ENCODE peak calls at places on chromosomes 5 and 9, in seven cellular contexts. One of them, this sample, is unnamed.

GRCh38 chr5:150637245-150638052 is 3.0 kb upstream of the SYNPO start:
- DNase-seq in fibroblast of pulmonary artery: peak; percentile 89
- DNase-seq in astrocyte: peak; percentile 95
- DNase-seq in lung: no peak
- DNase-seq in uterus: no peak
- DNase-seq in mesothelial cell of epicardium: peak; percentile 62
- DNase-seq in fibroblast of mammary gland: peak; percentile 66
- DNase-seq in this sample: peak; percentile 90

GRCh38 chr5:58399951-58400350 is 59.9 kb downstream of the PLK2 start:
- DNase-seq in astrocyte: no peak
- DNase-seq in lung: no peak
- DNase-seq in fibroblast of mammary gland: no peak
- DNase-seq in uterus: no peak
- DNase-seq in fibroblast of pulmonary artery: no peak
- DNase-seq in mesothelial cell of epicardium: no peak
- DNase-seq in this sample: no peak

GRCh38 chr5:33639478-33639877 is 198.7 kb downstream of the TARS1 start:
- DNase-seq in fibroblast of mammary gland: no peak
- DNase-seq in mesothelial cell of epicardium: no peak
- DNase-seq in fibroblast of pulmonary artery: no peak
- DNase-seq in uterus: no peak
- DNase-seq in lung: no peak
- DNase-seq in astrocyte: no peak
- DNase-seq in this sample: no peak

GRCh38 chr5:50853151-50853550 is 186.7 kb downstream of the PARP8 start:
- DNase-seq in uterus: no peak
- DNase-seq in lung: no peak
- DNase-seq in astrocyte: no peak
- DNase-seq in fibroblast of mammary gland: no peak
- DNase-seq in fibroblast of pulmonary artery: no peak
- DNase-seq in mesothelial cell of epicardium: no peak
- DNase-seq in this sample: no peak

GRCh38 chr5:73890569-73890968 is 264.6 kb downstream of the ARHGEF28 start:
- DNase-seq in uterus: no peak
- DNase-seq in astrocyte: peak; percentile 16
- DNase-seq in fibroblast of mammary gland: no peak
- DNase-seq in mesothelial cell of epicardium: no peak
- DNase-seq in fibroblast of pulmonary artery: no peak
- DNase-seq in lung: no peak
- DNase-seq in this sample: no peak

GRCh38 chr5:127447822-127448221 is 69.6 kb upstream of the PRRC1 start:
- DNase-seq in mesothelial cell of epicardium: no peak
- DNase-seq in uterus: no peak
- DNase-seq in lung: no peak
- DNase-seq in fibroblast of pulmonary artery: peak; percentile 34
- DNase-seq in fibroblast of mammary gland: peak; percentile 53
- DNase-seq in astrocyte: peak; percentile 75
- DNase-seq in this sample: peak; percentile 76

GRCh38 chr5:17146280-17146841 is 71.1 kb upstream of the BASP1 start:
- DNase-seq in fibroblast of mammary gland: no peak
- DNase-seq in lung: no peak
- DNase-seq in astrocyte: no peak
- DNase-seq in mesothelial cell of epicardium: no peak
- DNase-seq in fibroblast of pulmonary artery: no peak
- DNase-seq in uterus: no peak
- DNase-seq in this sample: no peak

GRCh38 chr5:124057161-124057814 is 545.3 kb downstream of the CSNK1G3 start:
- DNase-seq in mesothelial cell of epicardium: peak; percentile 61
- DNase-seq in lung: peak; percentile 39
- DNase-seq in fibroblast of mammary gland: no peak
- DNase-seq in fibroblast of pulmonary artery: no peak
- DNase-seq in astrocyte: no peak
- DNase-seq in uterus: no peak
- DNase-seq in this sample: no peak

GRCh38 chr5:167763772-167764171 is 527.7 kb upstream of the WWC1 start:
- DNase-seq in lung: no peak
- DNase-seq in fibroblast of mammary gland: peak; percentile 77
- DNase-seq in mesothelial cell of epicardium: no peak
- DNase-seq in fibroblast of pulmonary artery: peak; percentile 59
- DNase-seq in uterus: no peak
- DNase-seq in astrocyte: peak; percentile 96
- DNase-seq in this sample: peak; percentile 54

GRCh38 chr9:110452227-110452801 is 114.7 kb upstream of the TXNDC8 start:
- DNase-seq in uterus: no peak
- DNase-seq in mesothelial cell of epicardium: no peak
- DNase-seq in astrocyte: no peak
- DNase-seq in lung: no peak
- DNase-seq in fibroblast of mammary gland: peak; percentile 32
- DNase-seq in fibroblast of pulmonary artery: peak; percentile 51
- DNase-seq in this sample: peak; percentile 48

GRCh38 chr5:172043822-172044221 is 37.4 kb upstream of the FBXW11 start:
- DNase-seq in lung: no peak
- DNase-seq in astrocyte: no peak
- DNase-seq in uterus: no peak
- DNase-seq in mesothelial cell of epicardium: no peak
- DNase-seq in fibroblast of pulmonary artery: no peak
- DNase-seq in fibroblast of mammary gland: no peak
- DNase-seq in this sample: no peak

GRCh38 chr5:117999939-118000549 is 988.3 kb downstream of the DTWD2 start:
- DNase-seq in mesothelial cell of epicardium: no peak
- DNase-seq in lung: no peak
- DNase-seq in fibroblast of mammary gland: no peak
- DNase-seq in fibroblast of pulmonary artery: no peak
- DNase-seq in uterus: no peak
- DNase-seq in astrocyte: no peak
- DNase-seq in this sample: peak; percentile 4

GRCh38 chr5:175797521-175798038 is 73.8 kb upstream of the CPLX2 start:
- DNase-seq in uterus: no peak
- DNase-seq in mesothelial cell of epicardium: no peak
- DNase-seq in lung: no peak
- DNase-seq in astrocyte: no peak
- DNase-seq in fibroblast of mammary gland: no peak
- DNase-seq in fibroblast of pulmonary artery: no peak
- DNase-seq in this sample: no peak

GRCh38 chr5:137398751-137399150 is 100.4 kb downstream of the SPOCK1 start:
- DNase-seq in fibroblast of mammary gland: no peak
- DNase-seq in fibroblast of pulmonary artery: no peak
- DNase-seq in uterus: no peak
- DNase-seq in lung: no peak
- DNase-seq in mesothelial cell of epicardium: no peak
- DNase-seq in astrocyte: no peak
- DNase-seq in this sample: no peak

GRCh38 chr5:13664377-13664776 is 280.1 kb downstream of the DNAH5 start:
- DNase-seq in fibroblast of pulmonary artery: peak; percentile 42
- DNase-seq in fibroblast of mammary gland: peak; percentile 92
- DNase-seq in mesothelial cell of epicardium: no peak
- DNase-seq in uterus: no peak
- DNase-seq in astrocyte: peak; percentile 93
- DNase-seq in lung: no peak
- DNase-seq in this sample: peak; percentile 5

GRCh38 chr9:133574791-133575672 is 34.2 kb downstream of the FAM163B start:
- DNase-seq in mesothelial cell of epicardium: no peak
- DNase-seq in fibroblast of mammary gland: no peak
- DNase-seq in fibroblast of pulmonary artery: no peak
- DNase-seq in astrocyte: no peak
- DNase-seq in lung: no peak
- DNase-seq in uterus: peak; percentile 16
- DNase-seq in this sample: no peak

GRCh38 chr9:130539473-130540223 is 39.7 kb upstream of the FUBP3 start:
- DNase-seq in fibroblast of pulmonary artery: peak; percentile 85
- DNase-seq in lung: no peak
- DNase-seq in mesothelial cell of epicardium: no peak
- DNase-seq in fibroblast of mammary gland: peak; percentile 85
- DNase-seq in astrocyte: peak; percentile 54
- DNase-seq in uterus: no peak
- DNase-seq in this sample: peak; percentile 86

GRCh38 chr5:42840279-42840678 is 28.6 kb upstream of the SELENOP start:
- DNase-seq in astrocyte: peak; percentile 81
- DNase-seq in lung: peak; percentile 86
- DNase-seq in uterus: peak; percentile 64
- DNase-seq in fibroblast of mammary gland: peak; percentile 97
- DNase-seq in mesothelial cell of epicardium: no peak
- DNase-seq in fibroblast of pulmonary artery: peak; percentile 93
- DNase-seq in this sample: peak; percentile 97

GRCh38 chr9:78539904-78540303 is 243.0 kb downstream of the PSAT1 start:
- DNase-seq in uterus: no peak
- DNase-seq in astrocyte: peak; percentile 85
- DNase-seq in fibroblast of mammary gland: peak; percentile 59
- DNase-seq in mesothelial cell of epicardium: no peak
- DNase-seq in lung: no peak
- DNase-seq in fibroblast of pulmonary artery: peak; percentile 7
- DNase-seq in this sample: peak; percentile 53

GRCh38 chr5:98349251-98349989 is 424.0 kb upstream of the RGMB start:
- DNase-seq in uterus: no peak
- DNase-seq in mesothelial cell of epicardium: no peak
- DNase-seq in fibroblast of mammary gland: peak; percentile 77
- DNase-seq in astrocyte: peak; percentile 69
- DNase-seq in lung: no peak
- DNase-seq in fibroblast of pulmonary artery: peak; percentile 66
- DNase-seq in this sample: peak; percentile 38

GRCh38 chr9:127133739-127134167 is 11.3 kb upstream of the ANGPTL2 start:
- DNase-seq in uterus: peak; percentile 78
- DNase-seq in fibroblast of pulmonary artery: peak; percentile 62
- DNase-seq in fibroblast of mammary gland: peak; percentile 74
- DNase-seq in mesothelial cell of epicardium: peak; percentile 33
- DNase-seq in lung: no peak
- DNase-seq in astrocyte: peak; percentile 85
- DNase-seq in this sample: peak; percentile 77

GRCh38 chr9:25449503-25449902 is 228.7 kb downstream of the TUSC1 start:
- DNase-seq in astrocyte: no peak
- DNase-seq in lung: no peak
- DNase-seq in uterus: no peak
- DNase-seq in fibroblast of pulmonary artery: no peak
- DNase-seq in mesothelial cell of epicardium: no peak
- DNase-seq in fibroblast of mammary gland: no peak
- DNase-seq in this sample: no peak

GRCh38 chr5:10387690-10388089 is 34.2 kb downstream of the MARCHF6 start:
- DNase-seq in lung: no peak
- DNase-seq in astrocyte: peak; percentile 41
- DNase-seq in fibroblast of pulmonary artery: peak; percentile 58
- DNase-seq in fibroblast of mammary gland: peak; percentile 82
- DNase-seq in uterus: no peak
- DNase-seq in mesothelial cell of epicardium: no peak
- DNase-seq in this sample: peak; percentile 77

GRCh38 chr5:54646285-54647101 is 128.9 kb downstream of the SNX18 start:
- DNase-seq in astrocyte: peak; percentile 78
- DNase-seq in lung: peak; percentile 59
- DNase-seq in mesothelial cell of epicardium: no peak
- DNase-seq in fibroblast of mammary gland: peak; percentile 68
- DNase-seq in uterus: peak; percentile 51
- DNase-seq in fibroblast of pulmonary artery: peak; percentile 92
- DNase-seq in this sample: peak; percentile 94

GRCh38 chr5:5316333-5316732 is 106.1 kb upstream of the ICE1 start:
- DNase-seq in mesothelial cell of epicardium: no peak
- DNase-seq in fibroblast of mammary gland: no peak
- DNase-seq in astrocyte: peak; percentile 93
- DNase-seq in fibroblast of pulmonary artery: no peak
- DNase-seq in lung: no peak
- DNase-seq in uterus: no peak
- DNase-seq in this sample: no peak

GRCh38 chr9:133524146-133524545 is 613 bp downstream of the MYMK start:
- DNase-seq in fibroblast of pulmonary artery: no peak
- DNase-seq in fibroblast of mammary gland: no peak
- DNase-seq in uterus: no peak
- DNase-seq in lung: no peak
- DNase-seq in astrocyte: no peak
- DNase-seq in mesothelial cell of epicardium: no peak
- DNase-seq in this sample: no peak

GRCh38 chr9:2872307-2872940 is 28.5 kb upstream of the PUM3 start:
- DNase-seq in astrocyte: peak; percentile 14
- DNase-seq in mesothelial cell of epicardium: no peak
- DNase-seq in fibroblast of pulmonary artery: peak; percentile 47
- DNase-seq in uterus: no peak
- DNase-seq in fibroblast of mammary gland: peak; percentile 45
- DNase-seq in lung: no peak
- DNase-seq in this sample: peak; percentile 52
- TF ChIP-seq CTCF in astrocyte: peak; percentile 23
- TF ChIP-seq CTCF in mesothelial cell of epicardium: no peak
- TF ChIP-seq CTCF in fibroblast of pulmonary artery: peak; percentile 22
- TF ChIP-seq CTCF in uterus: peak; percentile 10
- TF ChIP-seq CTCF in fibroblast of mammary gland: peak; percentile 34
- TF ChIP-seq CTCF in lung: no peak
- TF ChIP-seq CTCF in this sample: peak; percentile 30

GRCh38 chr5:159190170-159190569 is 19.2 kb downstream of the RNF145 start:
- DNase-seq in astrocyte: no peak
- DNase-seq in fibroblast of mammary gland: no peak
- DNase-seq in mesothelial cell of epicardium: no peak
- DNase-seq in uterus: no peak
- DNase-seq in fibroblast of pulmonary artery: no peak
- DNase-seq in lung: no peak
- DNase-seq in this sample: no peak
- TF ChIP-seq CTCF in astrocyte: no peak
- TF ChIP-seq CTCF in fibroblast of mammary gland: no peak
- TF ChIP-seq CTCF in mesothelial cell of epicardium: no peak
- TF ChIP-seq CTCF in uterus: no peak
- TF ChIP-seq CTCF in fibroblast of pulmonary artery: no peak
- TF ChIP-seq CTCF in lung: no peak
- TF ChIP-seq CTCF in this sample: no peak

DNA sequence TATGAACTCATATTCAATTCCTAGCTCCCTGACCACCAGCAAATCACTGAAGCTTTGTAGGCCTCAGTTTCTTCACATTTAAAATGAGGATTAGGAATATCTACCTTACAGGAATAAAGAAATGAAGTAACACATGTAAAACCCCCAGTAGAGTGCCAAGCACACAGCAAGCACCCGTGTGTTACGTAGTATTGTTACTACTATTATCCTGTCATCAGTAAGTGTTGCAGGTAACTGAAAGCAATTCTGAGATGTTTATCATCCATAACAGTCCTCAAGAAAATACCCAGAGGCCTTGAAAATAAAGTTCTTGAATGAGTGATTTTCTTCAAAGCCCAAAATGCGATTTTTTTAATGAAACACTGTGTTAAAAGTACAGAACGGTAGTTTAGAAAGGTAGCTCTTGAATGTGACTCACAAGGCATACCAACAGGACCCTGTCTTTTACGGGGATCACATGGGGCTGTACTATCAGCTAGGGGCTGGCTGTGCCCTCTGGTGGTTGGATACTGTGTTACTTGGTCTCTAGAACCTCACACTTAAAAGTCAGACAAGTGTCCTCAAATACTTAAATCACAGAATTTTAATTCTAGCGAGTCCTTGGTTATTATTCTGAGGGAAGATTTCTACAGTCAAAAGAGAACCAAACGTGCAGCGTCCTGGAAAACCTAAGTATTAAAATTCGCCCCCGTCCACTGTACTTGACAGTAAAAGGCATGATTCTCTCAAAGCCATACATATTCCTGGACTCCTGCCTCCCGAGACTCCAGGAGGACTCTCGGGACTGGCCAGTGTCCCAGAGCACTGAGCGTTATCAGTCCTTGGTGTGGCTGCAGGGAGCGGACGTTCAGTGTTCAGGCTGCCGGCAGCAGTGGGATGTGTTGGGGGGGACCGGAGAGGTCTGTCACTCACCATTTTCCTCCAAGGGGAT is 725 bp downstream of the NDUFB6 start:
- DNase-seq in fibroblast of pulmonary artery: peak; percentile 84
- DNase-seq in mesothelial cell of epicardium: no peak
- DNase-seq in fibroblast of mammary gland: peak; percentile 81
- DNase-seq in lung: peak; percentile 54
- DNase-seq in astrocyte: peak; percentile 68
- DNase-seq in uterus: no peak
- DNase-seq in this sample: peak; percentile 80
- TF ChIP-seq CTCF in fibroblast of pulmonary artery: peak; percentile 82
- TF ChIP-seq CTCF in mesothelial cell of epicardium: peak; percentile 59
- TF ChIP-seq CTCF in fibroblast of mammary gland: peak; percentile 83
- TF ChIP-seq CTCF in lung: no peak
- TF ChIP-seq CTCF in astrocyte: peak; percentile 86
- TF ChIP-seq CTCF in uterus: peak; percentile 43
- TF ChIP-seq CTCF in this sample: peak; percentile 71

GRCh38 chr5:6435356-6435755 is 13.3 kb upstream of the UBE2QL1 start:
- DNase-seq in lung: no peak
- DNase-seq in fibroblast of mammary gland: peak; percentile 22
- DNase-seq in mesothelial cell of epicardium: no peak
- DNase-seq in fibroblast of pulmonary artery: peak; percentile 3
- DNase-seq in astrocyte: no peak
- DNase-seq in uterus: no peak
- DNase-seq in this sample: peak; percentile 9
- TF ChIP-seq CTCF in lung: no peak
- TF ChIP-seq CTCF in fibroblast of mammary gland: peak; percentile 44
- TF ChIP-seq CTCF in mesothelial cell of epicardium: peak; percentile 14
- TF ChIP-seq CTCF in fibroblast of pulmonary artery: peak; percentile 26
- TF ChIP-seq CTCF in astrocyte: no peak
- TF ChIP-seq CTCF in uterus: no peak
- TF ChIP-seq CTCF in this sample: no peak